ENCODE peak calls at places on chromosomes 13 and 19, in nine cellular contexts. I is mucosa of gallbladder; P is lower leg skin; K is NCI-H2029; R is anterior cingulate cortex; Q is CD8-positive, alpha-beta memory T cell; W is heart right ventricle; G is AG09319; Y is GM12892. B is an unnamed sample.

GRCh38 chr13:105579821-105580707 is 955.4 kb downstream of the EFNB2 start:
- DNase-seq in I (no peak), P (no peak), K (no peak), R (no peak), Q (no peak), W (no peak), G (no peak), Y (no peak), B (no peak)

GRCh38 chr13:30107536-30108136 is 199.7 kb downstream of the KATNAL1 start:
- DNase-seq in I (no peak), P (no peak), K (no peak), R (no peak), Q (no peak), W (no peak), G (no peak), Y (no peak), B (no peak)

GRCh38 chr13:98332222-98332621 is 155.2 kb upstream of the RNF113B start:
- DNase-seq in I (no peak), P (no peak), K (no peak), R (no peak), Q (no peak), W (no peak), G (no peak), Y (no peak), B (no peak)

GRCh38 chr19:38647966-38648788 is 728 bp downstream of the ACTN4 start:
- DNase-seq in I (no peak), P (no peak), K (no peak), R (no peak), Q (no peak), W (no peak), G (no peak), Y (no peak), B (no peak)

GRCh38 chr13:110499621-110500281 is 61.8 kb downstream of the RAB20 start:
- DNase-seq in I (no peak), P (no peak), K (peak), R (no peak), Q (no peak), W (no peak), G (peak), Y (no peak), B (no peak)

GRCh38 chr13:106714271-106714670 is 146.3 kb upstream of the ARGLU1 start:
- DNase-seq in I (no peak), P (no peak), K (no peak), R (no peak), Q (no peak), W (no peak), G (no peak), Y (no peak), B (no peak)

GRCh38 chr13:24842533-24843278 is 78.7 kb downstream of the RNF17 start:
- DNase-seq in I (no peak), P (no peak), K (no peak), R (no peak), Q (no peak), W (no peak), G (no peak), Y (no peak), B (no peak)

GRCh38 chr13:40813662-40814454 is 24.4 kb downstream of the SLC25A15 start:
- DNase-seq in I (no peak), P (no peak), K (peak), R (no peak), Q (no peak), W (no peak), G (no peak), Y (no peak), B (no peak)

GRCh38 chr19:18470153-18470552 is 32.2 kb upstream of the ISYNA1 start:
- DNase-seq in I (no peak), P (no peak), K (no peak), R (no peak), Q (no peak), W (no peak), G (no peak), Y (no peak), B (no peak)

GRCh38 chr13:92346046-92346445 is 880.6 kb upstream of the GPC6 start:
- DNase-seq in I (no peak), P (no peak), K (no peak), R (no peak), Q (no peak), W (no peak), G (no peak), Y (no peak), B (no peak)

GRCh38 chr19:18282788-18283141 is 1.3 kb upstream of the JUND start:
- DNase-seq in I (no peak), P (no peak), K (no peak), R (no peak), Q (no peak), W (no peak), G (no peak), Y (no peak), B (no peak)

GRCh38 chr13:19183676-19184075 is 2.1 kb upstream of the TUBA3C start:
- DNase-seq in I (no peak), P (no peak), K (no peak), R (no peak), Q (no peak), W (no peak), G (no peak), Y (no peak), B (no peak)

GRCh38 chr19:21328402-21328801 is 808 bp downstream of the ZNF708 start:
- DNase-seq in I (no peak), P (no peak), K (no peak), R (no peak), Q (no peak), W (no peak), G (no peak), Y (no peak), B (no peak)

GRCh38 chr13:96963786-96964475 is 30.3 kb downstream of the OXGR1 start:
- DNase-seq in I (no peak), P (no peak), K (no peak), R (no peak), Q (no peak), W (no peak), G (no peak), Y (no peak), B (no peak)

GRCh38 chr19:49064029-49064629 is 489 bp downstream of the NTF4 start:
- DNase-seq in I (no peak), P (no peak), K (no peak), R (no peak), Q (no peak), W (no peak), G (no peak), Y (no peak), B (no peak)

GRCh38 chr19:55472463-55472862 is 4.0 kb upstream of the ZNF628 start:
- DNase-seq in I (no peak), P (no peak), K (no peak), R (no peak), Q (no peak), W (no peak), G (no peak), Y (no peak), B (no peak)

GRCh38 chr19:3387645-3388589 is 21.5 kb downstream of the NFIC start:
- DNase-seq in I (peak), P (peak), K (peak), R (peak), Q (no peak), W (peak), G (peak), Y (no peak), B (no peak)

GRCh38 chr19:33388231-33388816 is 14.8 kb downstream of the CEBPG start:
- DNase-seq in I (no peak), P (no peak), K (no peak), R (no peak), Q (no peak), W (no peak), G (no peak), Y (peak), B (no peak)

GRCh38 chr13:25372275-25373081 is 704 bp downstream of the ATP8A2 start:
- DNase-seq in I (no peak), P (no peak), K (no peak), R (no peak), Q (no peak), W (no peak), G (no peak), Y (no peak), B (no peak)

B was measured in naive thymus-derived CD8-positive, alpha-beta T cell.